ENCODE peak calls at places on chromosome 9, in six cellular contexts. P is effector memory CD4-positive, alpha-beta T cell; H is tibial artery; Q is mucosa of descending colon; I is ovary; X is Karpas-422. U is an unnamed sample. For H3K4me1, the result is how much of the 10 kb centered on the place peaks cover.

GRCh38 chr9:134887686-134888602 is 7.3 kb downstream of the FCN2 start:
- DNase-seq in P (no peak), H (no peak), Q (no peak), I (no peak), X (no peak), U (peak)

GRCh38 chr9:74496819-74497749 is at the start of gene RORB:
- DNase-seq in P (no peak), H (peak), Q (peak), I (no peak), X (peak), U (peak)

GRCh38 chr9:82679488-82679887 is 383.5 kb downstream of the RASEF start:
- DNase-seq in P (no peak), H (no peak), Q (no peak), I (no peak), X (no peak), U (no peak)

GRCh38 chr9:33379666-33380389 is 22.5 kb downstream of the AQP7 start:
- DNase-seq in P (no peak), H (no peak), Q (no peak), I (no peak), X (no peak), U (peak)

GRCh38 chr9:129058965-129059795 is 21.7 kb upstream of the DOLPP1 start:
- DNase-seq in P (no peak), H (no peak), Q (no peak), I (no peak), X (no peak), U (no peak)

GRCh38 chr9:84978761-84979160 is 309.2 kb downstream of the NTRK2 start:
- DNase-seq in P (no peak), H (no peak), Q (no peak), I (no peak), X (no peak), U (no peak)

GRCh38 chr9:111878946-111879345 is 17.7 kb upstream of the UGCG start:
- DNase-seq in P (no peak), H (no peak), Q (no peak), I (no peak), X (no peak), U (no peak)

GRCh38 chr9:114108016-114108833 is 9.1 kb upstream of the KIF12 start:
- DNase-seq in P (no peak), H (peak), Q (peak), I (peak), X (peak), U (no peak)

GRCh38 chr9:34744295-34745221 is 34.6 kb upstream of the CCL21 start:
- DNase-seq in P (no peak), H (no peak), Q (peak), I (peak), X (no peak), U (no peak)

GRCh38 chr9:75505654-75506053 is 384.8 kb upstream of the PCSK5 start:
- DNase-seq in P (no peak), H (no peak), Q (no peak), I (no peak), X (peak), U (no peak)

GRCh38 chr9:34093578-34093977 is 32.9 kb downstream of the DCAF12 start:
- DNase-seq in P (no peak), H (no peak), Q (no peak), I (no peak), X (no peak), U (no peak)

GRCh38 chr9:13113751-13114150 is 165.7 kb downstream of the MPDZ start:
- DNase-seq in P (no peak), H (no peak), Q (no peak), I (no peak), X (no peak), U (no peak)

GRCh38 chr9:91724609-91725505 is 225.2 kb downstream of the ROR2 start:
- DNase-seq in P (no peak), H (no peak), Q (no peak), I (no peak), X (no peak), U (peak)

GRCh38 chr9:83707518-83707767 is 315 bp downstream of the UBQLN1 start:
- DNase-seq in P (no peak), H (peak), Q (no peak), I (no peak), X (no peak), U (peak)

GRCh38 chr9:126126012-126126411 is 200.6 kb upstream of the MVB12B start:
- DNase-seq in P (no peak), H (no peak), Q (no peak), I (no peak), X (no peak), U (peak)

GRCh38 chr9:95991326-95991725 is 115.8 kb downstream of the ERCC6L2 start:
- DNase-seq in P (no peak), H (no peak), Q (no peak), I (no peak), X (no peak), U (no peak)

GRCh38 chr9:76255781-76256455 is 138.3 kb downstream of the RFK start:
- DNase-seq in P (no peak), H (peak), Q (peak), I (peak), X (no peak), U (peak)

GRCh38 chr9:86684148-86684547 is 263.2 kb downstream of the GAS1 start:
- DNase-seq in P (no peak), H (no peak), Q (no peak), I (no peak), X (no peak), U (no peak)

GRCh38 chr9:71681104-71681707 is 87.1 kb downstream of the CEMIP2 start:
- DNase-seq in P (no peak), H (no peak), Q (no peak), I (no peak), X (no peak), U (no peak)

GRCh38 chr9:36151306-36152210 is 15.0 kb downstream of the GLIPR2 start:
- DNase-seq in P (peak), H (peak), Q (peak), I (no peak), X (peak), U (peak)

GRCh38 chr9:89744730-89745129 is 139.9 kb downstream of the GADD45G start:
- DNase-seq in P (no peak), H (no peak), Q (no peak), I (no peak), X (no peak), U (no peak)

GRCh38 chr9:6197330-6197729 is 18.3 kb upstream of the IL33 start:
- DNase-seq in P (no peak), H (no peak), Q (peak), I (no peak), X (peak), U (no peak)

GRCh38 chr9:109109962-109110325 is 9.8 kb downstream of the TMEM245 start:
- DNase-seq in P (no peak), H (no peak), Q (no peak), I (no peak), X (no peak), U (no peak)

GRCh38 chr9:16704489-16705111 is 165.9 kb downstream of the BNC2 start:
- DNase-seq in P (no peak), H (peak), Q (peak), I (peak), X (no peak), U (no peak)

GRCh38 chr9:134738869-134739659 is 97.5 kb downstream of the COL5A1 start:
- DNase-seq in P (no peak), H (peak), Q (peak), I (peak), X (peak), U (peak)

GRCh38 chr9:134616341-134616740 is 25.3 kb upstream of the COL5A1 start:
- DNase-seq in P (no peak), H (no peak), Q (no peak), I (no peak), X (no peak), U (no peak)

GRCh38 chr9:99180199-99180598 is 41.5 kb downstream of the ALG2 start:
- DNase-seq in P (no peak), H (no peak), Q (no peak), I (no peak), X (no peak), U (no peak)

GRCh38 chr9:110578575-110578895 is 1.0 kb downstream of the SVEP1 start:
- DNase-seq in P (no peak), H (no peak), Q (no peak), I (no peak), X (no peak), U (no peak)

GRCh38 chr9:26054600-26055516 is 376.6 kb upstream of the TUSC1 start:
- DNase-seq in P (no peak), H (no peak), Q (no peak), I (no peak), X (no peak), U (no peak)

GRCh38 chr9:4854191-4854590 is 61.4 kb downstream of the RCL1 start:
- DNase-seq in P (no peak), H (no peak), Q (no peak), I (no peak), X (no peak), U (no peak)

GRCh38 chr9:16262467-16263261 is 607.8 kb downstream of the BNC2 start:
- DNase-seq in P (no peak), H (no peak), Q (no peak), I (no peak), X (no peak), U (no peak)

GRCh38 chr9:2126331-2126789 is 111.2 kb downstream of the SMARCA2 start:
- DNase-seq in P (no peak), H (peak), Q (no peak), I (peak), X (no peak), U (peak)

GRCh38 chr9:2127486-2127885 is 112.3 kb downstream of the SMARCA2 start:
- DNase-seq in P (no peak), H (no peak), Q (no peak), I (no peak), X (no peak), U (no peak)

GRCh38 chr9:2128611-2129010 is 113.5 kb downstream of the SMARCA2 start:
- DNase-seq in P (no peak), H (no peak), Q (no peak), I (no peak), X (no peak), U (no peak)

GRCh38 chr9:2122299-2122698 is 107.2 kb downstream of the SMARCA2 start:
- DNase-seq in P (no peak), H (no peak), Q (no peak), I (no peak), X (no peak), U (no peak)

DNA sequence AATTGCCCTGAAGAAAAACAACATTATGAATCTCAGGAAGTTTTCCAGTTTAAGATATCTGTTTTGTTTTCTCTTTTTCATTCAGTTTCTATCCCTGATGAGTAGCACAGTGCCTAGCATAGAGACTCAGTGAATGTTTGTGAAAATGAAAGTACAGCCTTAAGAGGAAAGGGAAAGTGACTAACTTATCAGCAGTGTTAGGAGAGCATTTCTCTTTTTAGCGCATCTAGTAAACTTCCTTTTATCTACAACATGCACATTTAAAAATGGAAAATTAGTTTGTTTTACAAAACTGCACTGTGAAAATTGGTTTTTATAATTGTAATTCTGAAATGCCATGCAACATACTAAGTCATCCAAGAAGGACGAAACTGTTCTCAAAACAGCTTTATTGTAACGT is 110.8 kb downstream of the SMARCA2 start:
- DNase-seq in P (no peak), H (no peak), Q (no peak), I (no peak), X (no peak), U (no peak)
- H3K4me1 ChIP-seq in P (under half), H (half or more), Q (under half), I (under half), X (under half), U (under half)

DNA sequence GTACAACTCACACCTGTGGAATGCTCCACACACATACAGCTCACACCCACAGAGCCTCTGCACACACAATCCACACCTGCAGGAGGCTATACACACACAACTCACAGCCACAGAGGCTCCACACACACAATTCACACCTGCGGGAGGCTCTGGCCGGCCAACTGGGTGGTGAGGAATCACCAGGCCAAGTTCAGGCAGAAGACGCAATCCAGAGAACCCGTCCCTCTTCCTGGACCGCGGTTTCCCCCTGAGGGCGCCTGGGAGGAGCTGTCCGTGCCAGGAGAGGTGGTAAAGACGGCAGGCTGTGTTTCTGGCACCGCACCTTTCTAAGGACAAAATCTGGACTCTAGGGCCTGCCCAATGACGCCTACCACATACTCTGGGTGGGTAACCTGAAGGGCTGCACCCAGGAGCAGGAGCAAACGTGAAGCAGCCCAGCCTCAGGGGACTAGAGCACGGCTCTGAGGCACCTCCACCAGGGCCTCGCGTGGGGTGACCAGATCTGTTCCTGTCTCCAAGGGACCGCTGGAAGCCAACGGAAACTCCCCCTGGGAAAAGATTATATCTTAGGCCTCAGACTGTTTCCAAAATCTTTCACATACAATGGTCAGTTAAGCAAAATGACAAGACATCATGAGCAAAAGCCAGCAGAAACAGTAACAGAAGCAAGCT is 17.0 kb downstream of the CAMSAP1 start:
- DNase-seq in P (no peak), H (no peak), Q (no peak), I (no peak), X (no peak), U (no peak)
- H3K4me1 ChIP-seq in P (under half), H (under half), Q (under half), I (under half), X (half or more), U (under half)

DNA sequence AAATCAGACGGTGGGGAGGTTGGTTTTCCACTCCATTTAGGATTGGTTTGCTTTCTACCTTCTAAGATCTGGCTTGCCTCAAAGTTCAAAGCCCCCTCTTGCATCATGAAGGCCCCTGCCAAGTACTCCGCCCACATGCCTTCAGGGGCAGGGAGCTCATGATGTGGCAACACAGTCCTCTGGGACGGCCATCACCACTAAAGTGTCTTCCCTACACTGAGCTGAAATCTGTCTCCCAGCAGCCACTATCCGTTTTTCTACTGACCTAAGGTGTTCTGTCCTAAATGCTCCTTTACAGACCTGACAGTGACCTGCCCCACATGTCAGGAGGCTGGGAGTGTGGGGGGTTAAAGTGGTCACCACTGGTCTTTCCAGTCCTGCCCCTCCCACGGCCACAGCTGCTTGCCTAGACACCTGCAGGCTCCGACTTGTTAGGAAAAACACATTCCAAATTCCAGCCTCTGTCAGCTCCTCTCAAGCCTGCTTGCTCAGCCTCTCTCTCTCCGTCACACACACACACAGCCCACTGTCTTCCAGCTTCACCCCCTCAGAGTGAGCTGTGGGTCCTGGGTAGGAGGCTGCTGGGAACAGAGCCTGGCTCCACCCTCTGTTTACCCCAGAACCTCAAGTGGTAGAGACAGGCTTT is 44.9 kb downstream of the SHB start:
- DNase-seq in P (no peak), H (no peak), Q (no peak), I (peak), X (peak), U (no peak)
- H3K4me1 ChIP-seq in P (under half), H (half or more), Q (under half), I (under half), X (half or more), U (under half)

GRCh38 chr9:131587331-131587730 is 42.0 kb downstream of the PRRT1B start:
- DNase-seq in P (no peak), H (no peak), Q (no peak), I (no peak), X (no peak), U (no peak)
- H3K4me1 ChIP-seq in P (under half), H (under half), Q (under half), I (under half), X (under half), U (under half)

DNA sequence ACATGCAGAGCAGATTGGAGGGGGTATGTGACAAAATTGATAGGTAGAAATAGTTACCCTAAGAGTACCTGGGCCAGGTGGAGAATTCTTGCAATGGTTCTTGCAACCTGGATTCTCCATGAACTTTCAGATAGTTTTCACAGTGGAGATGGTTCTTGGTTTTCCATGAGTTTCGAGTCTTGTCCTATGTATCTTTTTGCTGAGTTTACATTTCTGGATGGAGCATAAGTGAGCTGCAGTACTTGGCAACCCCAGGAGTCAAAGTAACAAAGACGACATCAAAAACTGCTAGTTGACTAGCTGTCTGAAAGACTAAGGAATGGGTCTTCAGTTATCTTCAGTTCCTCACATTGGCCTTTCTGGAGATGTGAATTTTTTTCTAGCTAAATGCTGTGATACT is 196.6 kb upstream of the RAD23B start:
- DNase-seq in P (no peak), H (no peak), Q (no peak), I (no peak), X (no peak), U (no peak)
- H3K4me1 ChIP-seq in P (under half), H (under half), Q (under half), I (under half), X (under half), U (under half)

GRCh38 chr9:37967272-37967581 is 63.3 kb upstream of the SLC25A51 start:
- DNase-seq in P (no peak), H (no peak), Q (no peak), I (no peak), X (no peak), U (no peak)
- H3K4me1 ChIP-seq in P (under half), H (under half), Q (half or more), I (under half), X (half or more), U (under half)

GRCh38 chr9:127753148-127753547 is 18.1 kb upstream of the TOR2A start:
- DNase-seq in P (no peak), H (no peak), Q (no peak), I (no peak), X (no peak), U (no peak)
- H3K4me1 ChIP-seq in P (under half), H (under half), Q (under half), I (under half), X (under half), U (under half)

GRCh38 chr9:72788966-72789365 is 163.9 kb downstream of the ALDH1A1 start:
- DNase-seq in P (no peak), H (no peak), Q (no peak), I (no peak), X (no peak), U (no peak)
- H3K4me1 ChIP-seq in P (under half), H (under half), Q (under half), I (under half), X (under half), U (under half)

DNA sequence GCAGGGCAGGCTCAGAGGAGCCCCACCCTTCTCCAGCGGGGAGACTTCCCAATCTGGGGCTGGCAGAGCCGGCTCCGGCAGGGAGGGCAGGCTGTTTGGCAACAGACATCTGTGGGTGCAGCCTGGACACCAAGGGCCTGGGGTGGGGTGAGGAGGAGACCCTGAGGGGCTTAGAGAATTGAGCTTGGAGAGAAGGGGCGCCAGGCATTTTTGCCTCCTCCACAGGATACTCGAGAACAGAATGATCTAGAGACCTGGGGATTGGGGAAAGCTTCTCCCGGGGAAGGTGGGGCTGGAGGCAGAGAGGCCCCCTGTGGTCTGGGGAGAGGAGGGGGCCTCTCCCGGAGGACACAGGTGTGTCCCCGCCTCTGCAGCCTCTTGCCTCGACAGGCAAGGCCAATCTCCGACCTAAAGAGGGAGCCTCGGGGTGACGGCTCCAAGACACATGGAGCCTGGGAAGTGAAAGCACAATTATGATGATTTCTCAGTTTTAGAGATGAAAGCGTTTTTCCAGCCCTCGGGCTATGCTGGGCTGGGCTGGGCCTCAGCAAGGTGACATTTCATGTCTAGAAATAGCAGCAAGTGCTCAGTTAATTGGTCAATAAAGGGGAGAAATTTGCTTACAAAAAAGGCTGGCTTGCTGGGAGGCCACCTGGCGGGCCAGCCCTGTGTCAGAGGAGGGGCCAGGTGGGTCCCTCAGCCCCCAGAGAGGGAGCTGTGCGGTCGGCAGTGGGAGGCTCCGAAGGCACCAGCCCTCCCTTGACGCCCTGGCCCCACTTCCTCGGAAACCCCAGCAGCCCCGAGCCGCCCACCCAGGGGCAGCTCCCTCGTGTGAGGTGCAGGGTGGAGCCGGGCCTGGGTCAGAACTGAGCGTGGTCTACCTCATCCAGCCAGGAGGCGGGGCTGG is 8.2 kb downstream of the LHX3 start:
- DNase-seq in P (no peak), H (no peak), Q (no peak), I (no peak), X (peak), U (no peak)
- H3K4me1 ChIP-seq in P (under half), H (under half), Q (under half), I (under half), X (under half), U (under half)

U was measured in ascending aorta.